ENCODE peak calls at places on chromosomes 13 and 19, in six cellular contexts. V, Y, X, O, D and P are unnamed samples.

GRCh38 chr13:104592127-104592526 is 1525.9 kb upstream of the SLC10A2 start:
- DNase-seq in V (no peak), X (no peak), O (peak), Y (no peak), D (peak), P (no peak)

GRCh38 chr19:15423130-15423529 is 4.3 kb upstream of the AKAP8L start:
- DNase-seq in O (no peak), Y (no peak), D (no peak), V (no peak), X (no peak), P (no peak)

GRCh38 chr13:95438297-95438696 is 114.2 kb upstream of the CLDN10 start:
- DNase-seq in V (no peak), X (no peak), D (no peak), Y (no peak), O (peak), P (no peak)

GRCh38 chr19:33661336-33661735 is 39.6 kb downstream of the CHST8 start:
- DNase-seq in Y (no peak), V (no peak), D (no peak), O (no peak), X (no peak), P (no peak)

GRCh38 chr19:5623397-5624153 is 692 bp downstream of the SAFB start:
- DNase-seq in V (no peak), Y (no peak), O (no peak), X (no peak), D (no peak), P (no peak)

GRCh38 chr13:81726037-81726726 is 1385.3 kb upstream of the SPRY2 start:
- DNase-seq in O (no peak), V (no peak), Y (no peak), D (peak), X (no peak), P (no peak)

GRCh38 chr13:33728271-33729037 is 89.5 kb upstream of the RFC3 start:
- DNase-seq in D (peak), O (peak), Y (no peak), X (no peak), V (no peak), P (no peak)

GRCh38 chr13:30576528-30576927 is 41.2 kb upstream of the USPL1 start:
- DNase-seq in Y (no peak), X (no peak), D (peak), V (peak), O (peak), P (no peak)

GRCh38 chr19:46069841-46070341 is 29.1 kb upstream of the IGFL4 start:
- DNase-seq in X (no peak), O (peak), V (no peak), D (peak), Y (no peak), P (no peak)

GRCh38 chr13:34346626-34347025 is 528.7 kb downstream of the RFC3 start:
- DNase-seq in V (no peak), D (no peak), O (no peak), X (no peak), Y (no peak), P (no peak)

GRCh38 chr13:32086791-32087441 is 55.3 kb downstream of the FRY start:
- DNase-seq in X (no peak), Y (no peak), O (no peak), V (no peak), D (peak), P (no peak)

GRCh38 chr13:106532111-106532929 is 3.1 kb downstream of the EFNB2 start:
- DNase-seq in D (peak), O (peak), Y (no peak), X (no peak), V (no peak), P (no peak)

GRCh38 chr13:23789576-23790346 is 99.4 kb downstream of the MIPEP start:
- DNase-seq in V (no peak), X (no peak), D (no peak), Y (no peak), O (peak), P (no peak)

GRCh38 chr19:49362048-49362925 is at the start of gene TEAD2:
- DNase-seq in D (peak), V (no peak), O (peak), X (peak), Y (peak), P (no peak)

GRCh38 chr13:109166807-109167206 is 537.4 kb downstream of the MYO16 start:
- DNase-seq in X (no peak), V (no peak), Y (no peak), D (no peak), O (no peak), P (peak)

GRCh38 chr13:44212633-44213387 is 160.8 kb upstream of the SERP2 start:
- DNase-seq in X (no peak), D (no peak), O (peak), Y (no peak), V (no peak), P (no peak)

GRCh38 chr19:47613165-47614146 is 4.5 kb downstream of the BICRA start:
- DNase-seq in Y (peak), D (no peak), X (no peak), O (peak), V (no peak), P (no peak)

GRCh38 chr19:44499559-44499958 is 763 bp downstream of the ZNF180 start:
- DNase-seq in D (no peak), X (no peak), V (no peak), Y (no peak), O (no peak), P (no peak)

GRCh38 chr13:72514141-72514540 is 213.3 kb downstream of the MZT1 start:
- DNase-seq in X (no peak), V (no peak), Y (no peak), D (no peak), O (peak), P (no peak)

GRCh38 chr13:43085545-43085944 is 62.2 kb downstream of the DNAJC15 start:
- DNase-seq in D (peak), X (no peak), O (peak), Y (no peak), V (no peak), P (no peak)

GRCh38 chr13:26719356-26719945 is 41.1 kb downstream of the GPR12 start:
- DNase-seq in V (no peak), O (no peak), X (no peak), Y (no peak), D (no peak), P (no peak)

GRCh38 chr13:113297370-113297871 is 382 bp downstream of the LAMP1 start:
- DNase-seq in Y (no peak), X (no peak), D (peak), V (peak), O (peak), P (no peak)

GRCh38 chr13:74575729-74576125 is 441.5 kb upstream of the KLF12 start:
- DNase-seq in Y (peak), V (peak), D (peak), O (peak), X (peak), P (peak)

GRCh38 chr19:7000816-7001215 is 20.4 kb downstream of the MBD3L2B start:
- DNase-seq in Y (no peak), O (no peak), D (no peak), V (no peak), X (no peak), P (no peak)

GRCh38 chr19:7007859-7008258 is 13.4 kb downstream of the MBD3L2B start:
- DNase-seq in O (no peak), V (no peak), Y (no peak), D (no peak), X (no peak), P (no peak)

GRCh38 chr19:7006305-7006704 is 14.9 kb downstream of the MBD3L2B start:
- DNase-seq in D (no peak), O (no peak), V (no peak), Y (no peak), X (no peak), P (no peak)

GRCh38 chr19:6999938-7000732 is 21.1 kb downstream of the MBD3L2B start:
- DNase-seq in Y (no peak), O (no peak), D (no peak), X (no peak), V (no peak), P (no peak)

DNA sequence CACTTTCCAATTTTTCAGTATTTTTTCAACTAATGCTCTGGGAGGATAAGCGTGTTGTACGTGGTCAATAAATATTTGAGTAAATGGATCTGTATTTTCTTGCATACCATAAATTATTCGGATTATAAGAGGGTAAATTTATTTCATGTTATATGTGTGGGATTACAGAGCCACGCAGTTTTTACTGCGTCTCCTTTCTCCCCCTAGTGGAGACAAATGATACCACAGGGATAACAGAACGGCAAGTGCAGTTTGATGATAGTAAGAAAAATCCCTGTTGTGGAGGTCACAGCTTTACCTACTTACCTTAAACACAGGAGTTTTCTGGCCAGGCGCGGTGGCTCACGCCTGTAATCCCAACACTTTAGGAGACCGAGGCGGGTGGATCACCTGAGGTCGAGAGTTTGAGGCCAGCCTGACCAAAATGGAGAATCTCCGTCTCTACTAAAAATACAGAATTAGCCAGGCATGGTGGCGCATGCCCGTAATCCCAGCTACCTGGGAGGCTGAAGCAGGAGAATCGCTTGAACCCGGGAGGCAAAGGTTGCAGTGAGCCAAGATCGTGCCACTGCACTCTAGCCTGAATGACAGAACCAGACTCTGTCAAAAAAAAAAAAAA is 16.8 kb downstream of the MBD3L2B start:
- DNase-seq in V (no peak), D (peak), X (no peak), Y (no peak), O (no peak), P (no peak)
- TF ChIP-seq CTCF in V (peak), D (peak), X (no peak), Y (no peak), O (no peak), P (no peak)

DNA sequence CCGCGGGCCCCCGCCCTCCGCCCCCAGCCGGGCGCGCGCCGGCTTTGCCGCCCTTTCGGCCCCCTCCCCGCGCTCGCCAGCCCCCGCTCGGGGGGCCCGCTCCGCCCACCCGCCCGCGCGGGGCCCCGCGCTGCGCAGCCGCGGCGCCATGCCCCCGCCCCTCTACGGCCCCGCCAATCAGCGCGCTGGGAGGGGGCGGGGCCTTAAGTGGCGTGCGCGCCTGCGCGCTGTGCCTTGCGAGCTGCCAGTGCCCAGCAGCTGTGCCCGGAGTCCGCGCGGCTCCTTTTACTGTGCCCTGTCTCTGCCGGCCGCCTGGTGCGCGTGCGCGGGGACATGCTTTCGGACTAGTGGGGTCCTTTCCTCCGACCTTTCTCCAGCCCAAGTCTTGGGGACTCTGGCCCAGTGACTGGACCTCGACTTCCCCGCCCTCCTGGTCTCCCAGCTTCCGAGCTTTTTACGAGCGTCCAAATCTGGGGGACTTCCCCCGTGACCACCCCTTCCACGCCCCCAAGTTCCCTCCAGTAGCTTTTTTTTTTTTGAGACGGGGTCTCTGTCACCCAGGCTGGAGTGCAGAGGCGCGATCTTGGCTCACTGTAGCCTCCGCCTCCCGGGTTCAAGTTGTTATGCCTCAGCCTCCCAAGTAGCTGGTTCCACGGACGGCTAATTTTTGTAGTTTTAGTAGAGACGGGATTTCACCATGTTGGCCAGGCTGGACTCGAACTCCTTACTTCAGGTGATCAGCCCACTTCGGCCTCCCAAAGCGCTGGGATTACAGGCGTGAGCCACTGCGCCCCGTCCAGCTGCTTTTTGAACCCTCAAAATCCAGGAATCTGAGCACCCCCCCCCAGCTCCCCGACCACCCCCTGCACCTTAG is at the start of gene MBD3:
- DNase-seq in D (peak), Y (peak), V (peak), O (peak), X (peak), P (peak)
- TF ChIP-seq CTCF in D (no peak), Y (no peak), V (no peak), O (no peak), X (no peak), P (no peak)

GRCh38 chr19:1811942-1812425 is at the start of gene ATP8B3:
- DNase-seq in V (peak), Y (no peak), X (no peak), O (no peak), D (no peak), P (no peak)

GRCh38 chr19:1812426-1813196 is 535 bp upstream of the ATP8B3 start:
- DNase-seq in Y (peak), O (peak), D (peak), V (peak), X (peak), P (peak)

GRCh38 chr19:1814391-1814790 is 2.3 kb upstream of the ATP8B3 start:
- DNase-seq in V (no peak), D (no peak), Y (peak), O (no peak), X (no peak), P (no peak)

GRCh38 chr19:1813837-1814217 is 1.8 kb upstream of the ATP8B3 start:
- DNase-seq in X (no peak), V (no peak), Y (peak), O (no peak), D (no peak), P (no peak)

GRCh38 chr19:1813197-1813836 is 1.2 kb upstream of the ATP8B3 start:
- DNase-seq in Y (peak), O (no peak), V (no peak), X (no peak), D (no peak), P (no peak)
- TF ChIP-seq CTCF in Y (peak), O (no peak), V (peak), X (no peak), D (no peak), P (no peak)

GRCh38 chr13:97267418-97268059 is 45.4 kb downstream of the MBNL2 start:
- DNase-seq in O (no peak), Y (no peak), V (no peak), X (no peak), D (no peak), P (no peak)

GRCh38 chr13:97266328-97266727 is 44.2 kb downstream of the MBNL2 start:
- DNase-seq in X (no peak), O (no peak), Y (no peak), V (no peak), D (no peak), P (no peak)

GRCh38 chr13:97269603-97270002 is 47.5 kb downstream of the MBNL2 start:
- DNase-seq in D (no peak), X (no peak), Y (no peak), V (no peak), O (no peak), P (no peak)

GRCh38 chr13:97266734-97267417 is 44.7 kb downstream of the MBNL2 start:
- DNase-seq in X (no peak), V (no peak), Y (no peak), D (no peak), O (no peak), P (no peak)

GRCh38 chr13:97268772-97269171 is 46.6 kb downstream of the MBNL2 start:
- DNase-seq in Y (no peak), D (no peak), V (no peak), O (peak), X (no peak), P (no peak)
- TF ChIP-seq CTCF in Y (no peak), D (no peak), V (no peak), O (peak), X (no peak), P (no peak)

GRCh38 chr13:99979453-99980200 is 2.0 kb upstream of the ZIC2 start:
- DNase-seq in D (no peak), V (no peak), X (peak), O (no peak), Y (no peak), P (no peak)

GRCh38 chr13:99981115-99982020 is at the start of gene ZIC2:
- DNase-seq in D (peak), O (no peak), X (peak), V (no peak), Y (no peak), P (no peak)

GRCh38 chr13:99978781-99979452 is 2.7 kb upstream of the ZIC2 start:
- DNase-seq in X (peak), O (no peak), D (no peak), V (no peak), Y (no peak), P (no peak)

GRCh38 chr13:99982021-99982740 is 597 bp downstream of the ZIC2 start:
- DNase-seq in Y (no peak), O (no peak), X (peak), V (no peak), D (peak), P (no peak)

GRCh38 chr13:99980201-99981114 is 1.1 kb upstream of the ZIC2 start:
- DNase-seq in D (peak), V (peak), X (peak), O (peak), Y (peak), P (no peak)
- TF ChIP-seq CTCF in D (no peak), V (no peak), X (no peak), O (no peak), Y (no peak), P (no peak)

DNA sequence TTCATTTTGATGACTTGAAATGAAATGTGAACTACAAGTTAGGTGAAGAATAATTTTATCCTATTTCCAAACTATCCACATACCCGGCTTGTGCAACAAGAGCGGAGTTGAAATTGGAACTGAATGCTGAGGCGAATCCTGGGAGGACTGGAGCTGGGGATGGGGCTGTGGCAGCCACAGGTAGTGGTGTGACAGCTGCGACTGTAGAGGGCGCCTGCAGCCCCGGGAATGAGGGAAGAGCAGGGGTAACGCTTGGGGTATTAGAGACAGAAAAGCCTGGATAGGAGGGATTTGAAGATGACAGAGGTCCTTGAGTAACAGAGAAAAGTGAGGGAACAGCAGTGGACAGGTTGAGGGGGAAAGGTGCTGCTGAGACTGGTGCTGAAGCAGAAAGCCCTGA is 22.0 kb upstream of the STOML3 start:
- DNase-seq in D (no peak), V (no peak), X (no peak), O (no peak), Y (no peak), P (no peak)
- TF ChIP-seq CTCF in D (peak), V (no peak), X (no peak), O (no peak), Y (no peak), P (no peak)

DNA sequence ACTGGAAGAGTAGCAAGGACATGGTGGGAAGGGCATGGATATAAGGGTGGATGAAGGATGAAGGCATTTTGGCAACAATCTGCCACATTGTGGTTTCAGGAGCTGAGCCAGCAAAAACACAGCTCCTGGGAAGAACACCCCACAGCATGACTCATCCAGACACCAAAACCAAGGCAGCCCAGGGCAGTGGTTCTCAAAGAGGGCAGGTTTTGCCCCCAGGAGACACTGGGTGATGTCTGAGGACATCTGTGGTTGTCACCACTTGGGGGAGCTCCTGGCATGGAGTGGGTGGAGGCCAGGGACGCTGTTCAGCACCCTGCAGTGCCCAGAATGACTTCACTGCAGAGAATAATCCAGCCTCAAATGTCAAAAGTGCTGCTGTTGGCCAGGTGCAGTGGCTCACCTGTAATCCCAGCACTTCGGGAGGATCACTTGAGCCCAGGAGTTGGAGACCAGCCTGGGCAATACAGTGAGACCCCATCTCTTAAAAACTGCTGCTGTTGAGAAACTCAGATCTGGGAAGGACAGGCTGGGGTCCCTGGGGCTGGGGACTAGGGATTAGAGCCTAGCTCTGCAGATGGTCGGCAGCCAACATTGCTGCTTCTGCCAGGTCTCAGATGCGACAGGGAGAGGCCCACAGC is 16.1 kb downstream of the ZFR2 start:
- DNase-seq in Y (no peak), V (peak), D (peak), O (peak), X (no peak), P (no peak)
- TF ChIP-seq CTCF in Y (no peak), V (no peak), D (peak), O (peak), X (no peak), P (no peak)

DNA sequence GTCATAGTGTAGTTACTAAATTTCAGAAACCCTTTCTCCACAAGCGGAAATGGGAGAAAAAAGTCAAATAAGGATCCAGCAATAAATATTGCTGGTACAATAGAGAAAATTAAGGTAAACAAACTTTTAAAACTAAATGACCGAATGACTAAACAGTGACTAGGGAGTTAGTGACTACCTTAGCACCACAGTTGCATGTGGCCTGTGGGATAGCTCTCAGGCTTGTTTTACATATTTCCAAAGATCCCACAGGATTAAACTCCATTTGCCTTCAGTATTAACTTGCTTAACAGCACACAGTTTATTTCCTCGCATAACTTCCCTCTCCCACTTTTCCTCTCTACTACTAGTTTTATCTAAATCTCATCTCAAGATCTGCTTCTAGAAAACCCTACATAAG is 824.3 kb upstream of the KLHL1 start:
- DNase-seq in Y (no peak), O (no peak), X (no peak), D (no peak), V (no peak), P (no peak)
- TF ChIP-seq CTCF in Y (no peak), O (no peak), X (no peak), D (no peak), V (no peak), P (no peak)

GRCh38 chr19:23118400-23118799 is 1.6 kb downstream of the ZNF730 start:
- DNase-seq in V (no peak), X (no peak), O (no peak), D (no peak), Y (no peak), P (no peak)
- TF ChIP-seq CTCF in V (no peak), X (no peak), O (no peak), D (no peak), Y (no peak), P (no peak)